ENCODE peak calls at places on chromosomes 4 and X, in four cellular contexts. U, Z, A and J are unnamed samples. For H3K4me1, the result is how much of the 10 kb centered on the place peaks cover.

GRCh38 chr4:118684873-118685811 is at the start of gene METTL14:
- DNase-seq in A (peak), U (peak), Z (peak), J (peak)

GRCh38 chrX:103360916-103361315 is 4.6 kb downstream of the TCEAL9 start:
- DNase-seq in A (no peak), Z (no peak), U (no peak), J (no peak)

GRCh38 chrX:40844476-40844875 is 109.1 kb upstream of the MED14 start:
- DNase-seq in Z (no peak), A (no peak), U (no peak), J (no peak)

GRCh38 chrX:133053854-133054565 is 42.9 kb downstream of the USP26 start:
- DNase-seq in U (no peak), A (no peak), Z (no peak), J (no peak)

GRCh38 chr4:183634086-183634485 is 24.9 kb downstream of the RWDD4 start:
- DNase-seq in U (no peak), Z (no peak), A (no peak), J (no peak)

GRCh38 chrX:63930140-63930539 is 145.1 kb upstream of the ARHGEF9 start:
- DNase-seq in Z (no peak), U (no peak), A (peak), J (no peak)

GRCh38 chrX:19291086-19291485 is 52.6 kb upstream of the PDHA1 start:
- DNase-seq in Z (no peak), U (no peak), A (no peak), J (no peak)

GRCh38 chrX:30589146-30589888 is 11.8 kb upstream of the TASL start:
- DNase-seq in Z (no peak), U (no peak), A (no peak), J (no peak)

GRCh38 chr4:38562751-38563198 is 101.2 kb upstream of the KLF3 start:
- DNase-seq in A (no peak), U (peak), Z (no peak), J (no peak)

GRCh38 chrX:17655232-17656034 is 81.9 kb upstream of the SCML1 start:
- DNase-seq in A (no peak), Z (peak), U (peak), J (no peak)

GRCh38 chr4:123450393-123450792 is 53.8 kb downstream of the SPRY1 start:
- DNase-seq in Z (no peak), A (no peak), U (no peak), J (no peak)

GRCh38 chr4:148716361-148717063 is 274.3 kb upstream of the NR3C2 start:
- DNase-seq in A (peak), Z (no peak), U (peak), J (no peak)

GRCh38 chr4:165343353-165344191 is 16.1 kb downstream of the MSMO1 start:
- DNase-seq in Z (peak), A (no peak), U (no peak), J (no peak)

GRCh38 chr4:173257732-173258717 is 76.1 kb downstream of the HMGB2 start:
- DNase-seq in A (peak), U (peak), Z (peak), J (peak)
- H3K4me1 ChIP-seq in A (under half), U (under half), Z (under half), J (under half)

GRCh38 chr4:130563891-130564418 is 1468.0 kb downstream of the C4orf33 start:
- DNase-seq in Z (no peak), U (no peak), A (no peak), J (no peak)
- H3K4me3 ChIP-seq in Z (no peak), U (no peak), A (no peak), J (no peak)

GRCh38 chr4:188396037-188396436 is 256.8 kb downstream of the TRIML1 start:
- DNase-seq in U (no peak), Z (no peak), A (no peak), J (no peak)
- H3K4me1 ChIP-seq in U (under half), Z (under half), A (under half), J (under half)

DNA sequence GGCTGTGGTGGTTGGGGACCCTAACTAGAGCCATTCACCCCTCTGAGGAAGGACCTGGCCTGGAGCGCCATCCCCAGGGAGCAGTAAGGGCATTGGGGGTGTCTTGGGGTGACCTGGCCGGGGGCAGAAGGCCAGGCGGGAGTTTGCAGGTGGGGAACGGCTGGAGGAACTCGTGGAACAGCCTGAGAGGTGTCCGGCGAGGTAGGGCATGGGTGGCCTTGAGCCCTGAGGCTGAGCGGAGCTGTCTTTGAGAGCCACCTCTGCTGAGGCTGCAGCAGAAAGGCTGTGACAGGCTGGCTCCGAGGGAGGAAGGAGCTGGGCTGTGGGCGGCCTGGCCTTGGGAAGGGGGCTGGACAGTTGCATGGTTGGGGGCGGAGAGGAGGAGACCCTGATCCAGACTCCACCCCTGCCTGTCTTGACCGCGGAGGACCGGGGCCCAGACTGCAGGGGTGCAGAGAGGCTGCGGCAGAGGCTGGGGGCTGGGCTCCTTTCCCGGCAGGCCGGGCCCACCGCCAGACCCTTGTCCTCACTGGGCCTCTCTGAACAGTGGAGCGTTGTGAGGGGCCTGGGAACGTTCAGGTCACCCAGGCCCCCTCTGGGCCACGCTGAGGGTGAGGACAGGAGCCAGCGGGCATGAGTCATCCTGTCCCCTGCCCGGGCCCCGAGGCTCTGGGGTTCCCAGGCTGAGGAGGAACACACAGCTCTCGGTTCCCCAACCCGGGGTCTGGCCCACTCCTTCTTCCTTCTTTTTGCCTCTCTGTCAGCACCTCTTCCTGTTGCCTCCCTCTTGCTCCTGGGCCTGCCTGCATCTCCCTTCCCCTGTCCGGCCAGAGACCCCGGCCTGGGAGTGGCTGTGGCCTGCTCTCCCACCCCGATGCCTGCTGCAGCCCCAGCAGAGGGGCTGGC is 8.1 kb downstream of the SH3BP2 start:
- DNase-seq in Z (no peak), U (peak), A (peak), J (no peak)
- H3K4me3 ChIP-seq in Z (no peak), U (no peak), A (peak), J (no peak)

DNA sequence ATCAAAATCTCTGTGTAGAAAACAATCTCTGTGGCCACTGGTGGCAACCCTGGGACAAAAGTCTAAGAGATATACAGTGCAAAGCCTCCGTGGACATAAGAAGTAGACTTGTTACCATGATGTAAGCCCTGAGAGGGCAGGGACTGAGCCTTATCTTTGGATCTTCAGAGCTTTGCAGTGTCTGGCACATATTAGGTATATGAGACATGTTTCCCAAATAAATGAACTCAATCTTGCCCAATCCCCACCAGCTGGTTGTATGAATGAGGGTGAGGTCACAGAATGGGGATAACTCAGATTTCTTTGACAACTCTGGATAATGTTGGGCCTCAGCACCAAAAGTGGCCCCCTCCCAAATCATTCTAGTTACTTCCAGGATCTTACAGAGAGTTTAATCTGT is 511.4 kb upstream of the DIPK2B start:
- DNase-seq in U (no peak), A (no peak), Z (no peak), J (no peak)
- H3K4me1 ChIP-seq in U (under half), A (under half), Z (under half), J (under half)

DNA sequence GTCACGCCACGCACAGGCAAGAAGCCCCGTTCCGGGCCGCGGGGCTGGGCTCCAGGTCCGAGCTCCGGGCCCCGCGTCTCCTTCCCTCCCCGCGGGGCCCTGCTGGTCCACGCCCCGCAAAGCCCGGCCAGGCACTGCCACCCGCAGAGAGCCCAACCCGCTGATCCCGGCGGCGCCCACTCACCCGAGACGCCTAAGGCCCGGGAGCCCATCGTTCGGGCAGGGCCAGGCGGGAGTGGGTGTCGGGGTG is 870 bp downstream of the PDZD4 start:
- DNase-seq in U (no peak), A (no peak), Z (no peak), J (no peak)
- H3K4me3 ChIP-seq in U (peak), A (peak), Z (peak), J (no peak)

GRCh38 chr4:185834088-185834487 is 22.1 kb upstream of the SORBS2 start:
- DNase-seq in A (no peak), U (no peak), Z (no peak), J (no peak)
- H3K4me1 ChIP-seq in A (under half), U (under half), Z (under half), J (under half)

DNA sequence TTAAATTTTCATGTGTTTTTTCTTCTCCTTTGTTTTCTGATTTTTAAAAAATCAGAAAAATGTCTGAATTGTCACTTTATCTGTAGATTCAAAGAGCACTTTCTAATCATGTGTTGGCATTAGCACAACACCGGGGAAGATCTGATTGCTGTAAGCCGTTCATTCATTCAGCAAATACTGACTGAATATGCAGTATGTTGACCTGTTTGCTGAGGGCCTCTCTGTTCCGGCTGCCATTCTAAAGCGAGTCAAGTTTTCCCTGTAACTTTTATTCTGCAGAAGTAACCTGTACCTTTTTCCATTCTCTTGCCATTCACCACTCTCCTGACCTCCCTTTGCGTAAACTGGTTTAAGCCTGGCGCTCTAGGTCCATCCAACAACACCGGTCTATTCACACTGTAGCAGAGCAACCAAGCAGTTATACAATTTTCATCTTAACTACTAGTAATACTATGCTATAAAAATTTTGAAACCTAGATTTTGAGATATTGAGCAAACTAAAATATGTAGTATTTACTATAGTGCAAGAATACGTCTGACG is 6.7 kb downstream of the SORBS2 start:
- DNase-seq in U (no peak), Z (no peak), A (no peak), J (no peak)
- H3K4me3 ChIP-seq in U (peak), Z (no peak), A (no peak), J (no peak)

GRCh38 chr4:153466637-153467153 is 535 bp downstream of the TMEM131L start:
- DNase-seq in U (no peak), A (no peak), Z (no peak), J (no peak)
- H3K4me1 ChIP-seq in U (under half), A (under half), Z (under half), J (under half)

GRCh38 chrX:107935200-107935599 is 47.0 kb downstream of the TEX13B start:
- DNase-seq in A (no peak), Z (no peak), U (no peak), J (no peak)
- H3K4me3 ChIP-seq in A (no peak), Z (no peak), U (no peak), J (no peak)